ENCODE peak calls at places on chromosome 1, in seven cellular contexts. One of them, this sample, is unnamed.
A peak's percentile ranks its signal among the peaks of the same experiment; 100 is the strongest.

GRCh38 chr1:29736582-29737188 is 500.4 kb downstream of the PTPRU start:
- DNase-seq in SK-N-SH: no peak
- DNase-seq in HCT116: no peak
- DNase-seq in K562: peak; percentile 59
- DNase-seq in A549: peak; percentile 3
- DNase-seq in H1: peak; percentile 63
- DNase-seq in WTC11: peak; percentile 62
- DNase-seq in this sample: peak; percentile 67

GRCh38 chr1:227745568-227745967 is 10.3 kb downstream of the SNAP47 start:
- DNase-seq in HCT116: no peak
- DNase-seq in WTC11: no peak
- DNase-seq in H1: no peak
- DNase-seq in A549: no peak
- DNase-seq in SK-N-SH: no peak
- DNase-seq in K562: no peak
- DNase-seq in this sample: no peak

GRCh38 chr1:51679435-51679834 is 62.5 kb downstream of the OSBPL9 start:
- DNase-seq in HCT116: no peak
- DNase-seq in SK-N-SH: no peak
- DNase-seq in A549: no peak
- DNase-seq in WTC11: no peak
- DNase-seq in H1: no peak
- DNase-seq in K562: no peak
- DNase-seq in this sample: no peak

GRCh38 chr1:21869620-21870121 is 57.6 kb downstream of the LDLRAD2 start:
- DNase-seq in SK-N-SH: peak; percentile 87
- DNase-seq in A549: peak; percentile 83
- DNase-seq in WTC11: no peak
- DNase-seq in H1: no peak
- DNase-seq in HCT116: peak; percentile 18
- DNase-seq in K562: no peak
- DNase-seq in this sample: no peak

GRCh38 chr1:7650801-7651200 is 120.3 kb upstream of the VAMP3 start:
- DNase-seq in SK-N-SH: no peak
- DNase-seq in HCT116: no peak
- DNase-seq in H1: no peak
- DNase-seq in WTC11: no peak
- DNase-seq in A549: no peak
- DNase-seq in K562: no peak
- DNase-seq in this sample: no peak

GRCh38 chr1:211339631-211340041 is 13.0 kb downstream of the TRAF5 start:
- DNase-seq in WTC11: no peak
- DNase-seq in K562: no peak
- DNase-seq in H1: peak; percentile 41
- DNase-seq in SK-N-SH: no peak
- DNase-seq in HCT116: no peak
- DNase-seq in A549: no peak
- DNase-seq in this sample: no peak

GRCh38 chr1:223683586-223684487 is 18.3 kb upstream of the CAPN8 start:
- DNase-seq in K562: peak; percentile 55
- DNase-seq in SK-N-SH: peak; percentile 60
- DNase-seq in WTC11: peak; percentile 77
- DNase-seq in H1: peak; percentile 78
- DNase-seq in A549: no peak
- DNase-seq in HCT116: no peak
- DNase-seq in this sample: peak; percentile 58

GRCh38 chr1:55640708-55641473 is 425.7 kb upstream of the USP24 start:
- DNase-seq in A549: no peak
- DNase-seq in SK-N-SH: peak; percentile 57
- DNase-seq in WTC11: no peak
- DNase-seq in HCT116: no peak
- DNase-seq in H1: no peak
- DNase-seq in K562: no peak
- DNase-seq in this sample: peak; percentile 48

GRCh38 chr1:77375990-77376389 is 94.2 kb downstream of the AK5 start:
- DNase-seq in K562: no peak
- DNase-seq in HCT116: no peak
- DNase-seq in SK-N-SH: peak; percentile 54
- DNase-seq in A549: no peak
- DNase-seq in H1: no peak
- DNase-seq in WTC11: no peak
- DNase-seq in this sample: no peak

GRCh38 chr1:229440821-229441537 is 7.1 kb upstream of the ACTA1 start:
- DNase-seq in K562: no peak
- DNase-seq in A549: no peak
- DNase-seq in WTC11: no peak
- DNase-seq in SK-N-SH: no peak
- DNase-seq in H1: no peak
- DNase-seq in HCT116: no peak
- DNase-seq in this sample: no peak

GRCh38 chr1:15339580-15339979 is 70.1 kb upstream of the EFHD2 start:
- DNase-seq in H1: no peak
- DNase-seq in SK-N-SH: no peak
- DNase-seq in A549: no peak
- DNase-seq in WTC11: no peak
- DNase-seq in HCT116: no peak
- DNase-seq in K562: no peak
- DNase-seq in this sample: no peak

GRCh38 chr1:102191723-102192122 is 195.0 kb upstream of the OLFM3 start:
- DNase-seq in WTC11: no peak
- DNase-seq in HCT116: peak; percentile 29
- DNase-seq in SK-N-SH: peak; percentile 35
- DNase-seq in H1: no peak
- DNase-seq in A549: no peak
- DNase-seq in K562: no peak
- DNase-seq in this sample: peak; percentile 49
- TF ChIP-seq CTCF in WTC11: peak; percentile 45
- TF ChIP-seq CTCF in HCT116: peak; percentile 37
- TF ChIP-seq CTCF in SK-N-SH: peak; percentile 55
- TF ChIP-seq CTCF in H1: peak; percentile 73
- TF ChIP-seq CTCF in A549: no peak
- TF ChIP-seq CTCF in K562: no peak
- TF ChIP-seq CTCF in this sample: peak; percentile 44

GRCh38 chr1:113929750-113930498 is 800 bp downstream of the HIPK1 start:
- DNase-seq in K562: no peak
- DNase-seq in WTC11: no peak
- DNase-seq in SK-N-SH: no peak
- DNase-seq in H1: peak; percentile 69
- DNase-seq in HCT116: no peak
- DNase-seq in A549: peak; percentile 25
- DNase-seq in this sample: peak; percentile 69
- TF ChIP-seq MAX in K562: no peak
- TF ChIP-seq MAX in WTC11: no peak
- TF ChIP-seq MAX in SK-N-SH: no peak
- TF ChIP-seq MAX in H1: no peak
- TF ChIP-seq MAX in HCT116: no peak
- TF ChIP-seq MAX in A549: no peak
- TF ChIP-seq MAX in this sample: no peak

DNA sequence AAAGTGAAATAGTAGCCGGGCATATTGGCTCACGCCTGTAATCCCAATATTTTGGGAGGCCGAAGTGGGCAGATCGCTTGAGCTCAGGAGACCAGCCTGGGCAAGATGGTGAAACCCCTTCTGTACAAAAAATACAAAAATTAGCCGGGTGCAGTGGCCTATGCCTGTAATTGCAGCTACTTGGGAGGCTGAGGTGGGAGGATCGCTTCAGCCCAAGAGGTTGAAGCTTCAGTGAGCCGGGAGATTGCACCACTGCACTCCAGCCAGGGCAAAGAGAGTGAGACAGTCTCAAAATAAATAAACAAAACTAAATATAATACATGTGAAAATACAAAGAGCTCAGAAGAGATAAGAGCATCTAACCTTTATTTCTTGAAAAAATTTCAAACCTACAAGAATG is 2.3 kb upstream of the MSTO1 start:
- DNase-seq in H1: no peak
- DNase-seq in WTC11: no peak
- DNase-seq in SK-N-SH: no peak
- DNase-seq in A549: no peak
- DNase-seq in K562: no peak
- DNase-seq in HCT116: no peak
- DNase-seq in this sample: peak; percentile 27
- TF ChIP-seq CTCF in H1: no peak
- TF ChIP-seq CTCF in WTC11: no peak
- TF ChIP-seq CTCF in SK-N-SH: no peak
- TF ChIP-seq CTCF in A549: no peak
- TF ChIP-seq CTCF in K562: no peak
- TF ChIP-seq CTCF in HCT116: no peak
- TF ChIP-seq CTCF in this sample: no peak

GRCh38 chr1:160945079-160945478 is 9.5 kb downstream of the ITLN2 start:
- DNase-seq in A549: no peak
- DNase-seq in WTC11: no peak
- DNase-seq in SK-N-SH: no peak
- DNase-seq in K562: peak; percentile 65
- DNase-seq in H1: no peak
- DNase-seq in HCT116: no peak
- DNase-seq in this sample: no peak

GRCh38 chr1:160942926-160943325 is 11.7 kb downstream of the ITLN2 start:
- DNase-seq in SK-N-SH: no peak
- DNase-seq in WTC11: no peak
- DNase-seq in H1: no peak
- DNase-seq in K562: no peak
- DNase-seq in HCT116: no peak
- DNase-seq in A549: no peak
- DNase-seq in this sample: peak; percentile 18
- TF ChIP-seq MAX in SK-N-SH: no peak
- TF ChIP-seq MAX in WTC11: no peak
- TF ChIP-seq MAX in H1: no peak
- TF ChIP-seq MAX in K562: no peak
- TF ChIP-seq MAX in HCT116: no peak
- TF ChIP-seq MAX in A549: no peak
- TF ChIP-seq MAX in this sample: no peak

GRCh38 chr1:236767276-236767675 is 27.8 kb upstream of the MTR start:
- DNase-seq in H1: no peak
- DNase-seq in WTC11: no peak
- DNase-seq in A549: no peak
- DNase-seq in HCT116: no peak
- DNase-seq in SK-N-SH: no peak
- DNase-seq in K562: no peak
- DNase-seq in this sample: no peak
- TF ChIP-seq CTCF in H1: no peak
- TF ChIP-seq CTCF in WTC11: no peak
- TF ChIP-seq CTCF in A549: no peak
- TF ChIP-seq CTCF in HCT116: no peak
- TF ChIP-seq CTCF in SK-N-SH: no peak
- TF ChIP-seq CTCF in K562: no peak
- TF ChIP-seq CTCF in this sample: no peak

GRCh38 chr1:173204693-173205092 is 2.4 kb downstream of the TNFSF4 start:
- DNase-seq in K562: no peak
- DNase-seq in SK-N-SH: no peak
- DNase-seq in H1: no peak
- DNase-seq in WTC11: no peak
- DNase-seq in HCT116: no peak
- DNase-seq in A549: no peak
- DNase-seq in this sample: no peak
- TF ChIP-seq MAX in K562: no peak
- TF ChIP-seq MAX in SK-N-SH: no peak
- TF ChIP-seq MAX in H1: no peak
- TF ChIP-seq MAX in WTC11: no peak
- TF ChIP-seq MAX in HCT116: no peak
- TF ChIP-seq MAX in A549: no peak
- TF ChIP-seq MAX in this sample: no peak

GRCh38 chr1:205351984-205352713 is 4.6 kb downstream of the KLHDC8A start:
- DNase-seq in WTC11: peak; percentile 36
- DNase-seq in A549: no peak
- DNase-seq in H1: peak; percentile 67
- DNase-seq in HCT116: no peak
- DNase-seq in SK-N-SH: peak; percentile 57
- DNase-seq in K562: no peak
- DNase-seq in this sample: no peak
- TF ChIP-seq CTCF in WTC11: no peak
- TF ChIP-seq CTCF in A549: no peak
- TF ChIP-seq CTCF in H1: peak; percentile 22
- TF ChIP-seq CTCF in HCT116: peak; percentile 37
- TF ChIP-seq CTCF in SK-N-SH: no peak
- TF ChIP-seq CTCF in K562: no peak
- TF ChIP-seq CTCF in this sample: no peak